ENCODE peak calls at places on chromosomes 11 and 22, in five cellular contexts. D is K562, N is endothelial cell of umbilical vein, X is H1, B is HepG2. Y is an unnamed sample.

GRCh38 chr11:115616941-115617340 is 112.7 kb upstream of the CADM1 start:
- DNase-seq in D (no peak), N (no peak), X (no peak), B (no peak), Y (no peak)

GRCh38 chr22:23036684-23037428 is 33.5 kb upstream of the GNAZ start:
- DNase-seq in D (peak; percentile 54), N (peak; percentile 20), X (no peak), B (peak; percentile 70), Y (peak; percentile 9)

GRCh38 chr11:8694137-8694536 is 11.5 kb downstream of the RPL27A start:
- DNase-seq in D (no peak), N (no peak), X (no peak), B (no peak), Y (no peak)

GRCh38 chr11:71364176-71364671 is 84.0 kb downstream of the DHCR7 start:
- DNase-seq in D (no peak), N (no peak), X (no peak), B (no peak), Y (no peak)

GRCh38 chr11:23112987-23113886 is 253.0 kb upstream of the CCDC179 start:
- DNase-seq in D (no peak), N (peak; percentile 73), X (peak; percentile 52), B (peak; percentile 69), Y (peak; percentile 43)

GRCh38 chr11:128346808-128347207 is 240.6 kb downstream of the ETS1 start:
- DNase-seq in D (no peak), N (peak; percentile 38), X (no peak), B (no peak), Y (no peak)

GRCh38 chr22:31084811-31085492 is 3.8 kb downstream of the SMTN start:
- DNase-seq in D (peak; percentile 80), N (peak; percentile 71), X (peak; percentile 95), B (no peak), Y (no peak)

GRCh38 chr11:127843483-127844396 is 743.6 kb downstream of the ETS1 start:
- DNase-seq in D (peak; percentile 24), N (peak; percentile 54), X (peak; percentile 88), B (peak; percentile 7), Y (peak; percentile 10)

GRCh38 chr22:48819232-48819631 is 1008.4 kb downstream of the BRD1 start:
- DNase-seq in D (no peak), N (no peak), X (no peak), B (no peak), Y (no peak)

GRCh38 chr11:107741044-107741823 is 29.4 kb upstream of the SLN start:
- DNase-seq in D (peak; percentile 19), N (peak; percentile 48), X (peak; percentile 54), B (peak; percentile 21), Y (peak; percentile 18)

GRCh38 chr11:114169321-114169749 is 109.8 kb downstream of the ZBTB16 start:
- DNase-seq in D (no peak), N (no peak), X (no peak), B (no peak), Y (no peak)

GRCh38 chr22:25162561-25162960 is 37.1 kb upstream of the CRYBB3 start:
- DNase-seq in D (no peak), N (no peak), X (no peak), B (no peak), Y (no peak)

GRCh38 chr11:45056529-45056928 is 89.9 kb upstream of the PRDM11 start:
- DNase-seq in D (no peak), N (no peak), X (peak; percentile 52), B (no peak), Y (no peak)

GRCh38 chr11:18106688-18107087 is 806 bp upstream of the SAAL1 start:
- DNase-seq in D (no peak), N (peak; percentile 6), X (no peak), B (no peak), Y (no peak)

GRCh38 chr22:24233816-24234215 is 11.1 kb downstream of the GGT5 start:
- DNase-seq in D (no peak), N (no peak), X (no peak), B (no peak), Y (no peak)

GRCh38 chr11:9568161-9568853 is 5.2 kb upstream of the WEE1 start:
- DNase-seq in D (no peak), N (no peak), X (no peak), B (no peak), Y (no peak)

GRCh38 chr22:28231423-28231822 is 312.4 kb upstream of the PITPNB start:
- DNase-seq in D (no peak), N (no peak), X (no peak), B (peak; percentile 82), Y (no peak)
- TF ChIP-seq JUN in D (no peak), N (no peak), X (no peak), B (no peak), Y (no peak)

GRCh38 chr11:47523491-47524199 is 29.3 kb downstream of the CELF1 start:
- DNase-seq in D (peak; percentile 42), N (peak; percentile 93), X (no peak), B (peak; percentile 36), Y (peak; percentile 67)
- H3K4me3 ChIP-seq in D (no peak overlapping the region), N (no peak overlapping the region), X (no peak overlapping the region), B (no peak overlapping the region), Y (no peak overlapping the region)

DNA sequence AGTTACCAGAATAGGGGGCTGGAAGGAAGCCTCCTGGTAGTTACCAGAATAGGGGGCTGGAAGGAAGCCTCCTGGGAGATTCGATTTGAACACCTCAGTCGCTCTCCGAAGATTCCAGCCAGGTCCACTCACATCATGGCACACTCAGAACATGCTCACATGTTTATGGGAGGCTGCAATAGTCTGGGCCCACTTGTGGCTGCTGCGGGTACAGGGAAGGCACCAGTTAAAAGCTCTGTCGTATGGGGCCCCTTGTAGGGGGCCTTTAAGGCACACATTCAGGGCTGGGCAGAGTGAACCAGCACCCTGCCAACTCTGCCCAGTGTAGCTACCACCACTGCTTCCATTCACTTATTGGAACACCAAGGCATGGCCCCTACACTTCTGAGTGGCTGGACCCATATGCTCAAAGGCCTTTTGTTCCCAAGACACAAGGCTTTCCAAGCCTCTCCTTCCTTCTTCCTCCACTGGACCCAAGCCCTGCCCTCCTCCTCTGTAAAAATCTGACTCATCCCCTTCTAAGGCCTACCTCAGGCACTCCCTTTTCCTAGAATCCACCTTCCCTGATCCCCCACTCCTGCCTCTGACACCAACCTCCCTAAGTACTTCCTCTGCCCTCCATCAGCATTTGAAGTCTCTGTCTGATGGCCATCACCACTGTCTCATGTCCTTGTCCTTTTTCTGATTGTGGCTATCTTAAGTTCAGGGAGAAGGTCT is 28.0 kb downstream of the USP35 start:
- DNase-seq in D (peak; percentile 34), N (no peak), X (no peak), B (no peak), Y (no peak)
- TF ChIP-seq JUN in D (peak; percentile 64), N (no peak), X (no peak), B (no peak), Y (no peak)

GRCh38 chr11:826836-827145 is 928 bp upstream of the CRACR2B start:
- DNase-seq in D (no peak), N (no peak), X (no peak), B (no peak), Y (no peak)
- H3K4me3 ChIP-seq in D (peak overlapping the region; percentile 52), N (peak overlapping the region; percentile 2), X (peak overlapping the region; percentile 42), B (peak overlapping the region; percentile 69), Y (peak overlapping the region; percentile 52)

GRCh38 chr22:38820021-38820420 is 23.8 kb downstream of the NPTXR start:
- DNase-seq in D (no peak), N (no peak), X (no peak), B (no peak), Y (no peak)
- TF ChIP-seq JUN in D (no peak), N (no peak), X (no peak), B (no peak), Y (no peak)

GRCh38 chr11:65132238-65132987 is 1.9 kb downstream of the SYVN1 start:
- DNase-seq in D (no peak), N (no peak), X (no peak), B (no peak), Y (no peak)
- H3K4me3 ChIP-seq in D (peak overlapping the region; percentile 96), N (no peak overlapping the region), X (no peak overlapping the region), B (peak overlapping the region; percentile 94), Y (no peak overlapping the region)

GRCh38 chr11:73376803-73377629 is 817 bp downstream of the RELT start:
- DNase-seq in D (peak; percentile 73), N (peak; percentile 59), X (no peak), B (peak; percentile 54), Y (peak; percentile 83)
- TF ChIP-seq JUN in D (peak; percentile 49), N (no peak), X (no peak), B (no peak), Y (no peak)

DNA sequence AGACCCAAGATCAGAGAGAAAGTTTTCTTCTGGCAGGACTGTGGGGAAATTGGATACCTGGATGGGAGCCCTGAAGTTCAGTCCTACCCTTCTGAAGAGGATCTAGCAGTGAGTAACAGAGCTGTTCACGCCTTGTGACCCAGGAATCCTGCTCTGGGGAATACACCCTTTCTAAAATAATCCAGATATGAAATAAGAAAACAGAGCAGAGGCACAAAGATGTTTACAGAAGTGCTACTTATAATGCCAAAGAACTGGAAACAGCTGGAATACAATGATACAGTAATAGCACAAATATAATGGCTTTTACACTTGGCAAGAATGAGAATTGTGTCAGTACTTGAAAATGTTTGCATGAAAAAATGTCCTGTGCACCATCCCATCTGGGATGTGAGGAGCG is 304.0 kb upstream of the NARS2 start:
- DNase-seq in D (no peak), N (no peak), X (no peak), B (no peak), Y (no peak)
- H3K4me3 ChIP-seq in D (no peak overlapping the region), N (no peak overlapping the region), X (no peak overlapping the region), B (no peak overlapping the region), Y (no peak overlapping the region)

Y was measured in A549.